ENCODE peak calls at places on chromosomes 12 and 14, in ten cellular contexts. H, Y, V, Q, U, T, S, W, B and K are unnamed samples.

GRCh38 chr12:116222358-116222757 is 55.1 kb downstream of the MED13L start:
- DNase-seq in H (no peak), Y (no peak), V (peak; percentile 48), Q (peak; percentile 97), U (peak; percentile 85), T (no peak), S (peak; percentile 87), W (no peak), B (no peak), K (no peak)

GRCh38 chr12:45343269-45344051 is 127.6 kb downstream of the ANO6 start:
- DNase-seq in H (peak; percentile 32), Y (no peak), V (no peak), Q (peak; percentile 58), U (no peak), T (no peak), S (peak; percentile 33), W (no peak), B (no peak), K (no peak)

GRCh38 chr14:93212432-93212831 is 5.4 kb downstream of the UBR7 start:
- DNase-seq in H (no peak), Y (no peak), V (no peak), Q (no peak), U (no peak), T (peak; percentile 64), S (no peak), W (no peak), B (peak; percentile 59), K (no peak)

GRCh38 chr12:82817368-82817767 is 130.7 kb downstream of the TMTC2 start:
- DNase-seq in H (no peak), Y (no peak), V (no peak), Q (peak; percentile 10), U (no peak), T (no peak), S (peak; percentile 3), W (no peak), B (no peak), K (no peak)

GRCh38 chr12:14571779-14572178 is 4.1 kb upstream of the PLBD1 start:
- DNase-seq in H (no peak), Y (no peak), V (no peak), Q (no peak), U (no peak), T (no peak), S (no peak), W (no peak), B (no peak), K (no peak)

GRCh38 chr12:13128291-13129000 is 25.0 kb upstream of the GSG1 start:
- DNase-seq in H (no peak), Y (no peak), V (peak; percentile 62), Q (peak; percentile 10), U (no peak), T (no peak), S (no peak), W (no peak), B (no peak), K (no peak)

GRCh38 chr14:76872796-76873432 is 46.7 kb downstream of the LRRC74A start:
- DNase-seq in H (peak; percentile 58), Y (peak; percentile 92), V (no peak), Q (peak; percentile 60), U (peak; percentile 56), T (peak; percentile 79), S (peak; percentile 40), W (peak; percentile 47), B (peak; percentile 64), K (peak; percentile 68)

GRCh38 chr14:92489394-92490238 is 24.0 kb upstream of the RIN3 start:
- DNase-seq in H (no peak), Y (peak; percentile 79), V (no peak), Q (no peak), U (peak; percentile 18), T (no peak), S (no peak), W (no peak), B (no peak), K (no peak)

GRCh38 chr12:4296749-4297148 is 23.2 kb downstream of the CCND2 start:
- DNase-seq in H (no peak), Y (no peak), V (no peak), Q (no peak), U (no peak), T (no peak), S (no peak), W (no peak), B (no peak), K (no peak)

GRCh38 chr14:22460461-22461195 is 128.4 kb downstream of the DAD1 start:
- DNase-seq in H (no peak), Y (no peak), V (no peak), Q (peak; percentile 55), U (no peak), T (peak; percentile 41), S (peak; percentile 62), W (no peak), B (no peak), K (no peak)

GRCh38 chr14:52124791-52125661 is 56.2 kb upstream of the NID2 start:
- DNase-seq in H (no peak), Y (no peak), V (peak; percentile 74), Q (peak; percentile 93), U (no peak), T (no peak), S (peak; percentile 96), W (no peak), B (no peak), K (no peak)

GRCh38 chr12:124687695-124688301 is 120.4 kb upstream of the NCOR2 start:
- DNase-seq in H (peak; percentile 56), Y (no peak), V (no peak), Q (peak; percentile 73), U (no peak), T (no peak), S (peak; percentile 41), W (no peak), B (no peak), K (no peak)

DNA sequence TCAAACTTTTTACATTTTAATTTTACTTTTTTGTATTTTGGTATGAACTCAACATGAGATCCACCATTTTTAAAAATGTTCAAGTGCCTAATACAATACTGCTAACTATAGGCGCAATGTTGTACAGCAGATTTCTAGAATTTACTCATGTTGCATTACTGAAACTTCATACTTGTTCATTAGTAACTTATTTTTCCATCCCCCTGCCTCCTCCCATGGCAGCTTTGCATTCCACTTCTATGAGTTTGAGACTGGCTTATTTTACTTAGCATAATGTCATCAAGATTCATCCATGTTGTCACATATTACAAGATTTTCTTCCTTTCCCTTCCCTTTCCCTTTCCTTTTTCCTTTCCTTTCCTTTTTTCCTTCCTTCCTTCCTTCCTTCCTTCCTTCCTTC is 825.9 kb downstream of the SLC16A7 start:
- DNase-seq in H (no peak), Y (no peak), V (no peak), Q (no peak), U (no peak), T (no peak), S (no peak), W (no peak), B (no peak), K (no peak)
- TF ChIP-seq CTCF in H (no peak), Y (no peak), V (peak; percentile 13), Q (no peak), U (no peak), T (no peak), S (no peak), W (no peak), B (no peak), K (no peak)

GRCh38 chr12:6699259-6699988 is 1.2 kb downstream of the PIANP start:
- DNase-seq in H (no peak), Y (no peak), V (no peak), Q (no peak), U (no peak), T (no peak), S (no peak), W (no peak), B (no peak), K (no peak)

GRCh38 chr12:6700646-6701051 is at the start of gene PIANP:
- DNase-seq in H (peak; percentile 38), Y (peak; percentile 89), V (no peak), Q (peak; percentile 31), U (no peak), T (peak; percentile 58), S (peak; percentile 20), W (peak; percentile 67), B (peak; percentile 65), K (peak; percentile 44)

GRCh38 chr12:6701078-6701768 is 608 bp upstream of the PIANP start:
- DNase-seq in H (no peak), Y (no peak), V (no peak), Q (no peak), U (no peak), T (no peak), S (peak; percentile 7), W (no peak), B (no peak), K (no peak)

GRCh38 chr12:6699989-6700645 is 498 bp downstream of the PIANP start:
- DNase-seq in H (no peak), Y (no peak), V (no peak), Q (no peak), U (no peak), T (peak; percentile 54), S (no peak), W (peak; percentile 41), B (peak; percentile 59), K (peak; percentile 29)

DNA sequence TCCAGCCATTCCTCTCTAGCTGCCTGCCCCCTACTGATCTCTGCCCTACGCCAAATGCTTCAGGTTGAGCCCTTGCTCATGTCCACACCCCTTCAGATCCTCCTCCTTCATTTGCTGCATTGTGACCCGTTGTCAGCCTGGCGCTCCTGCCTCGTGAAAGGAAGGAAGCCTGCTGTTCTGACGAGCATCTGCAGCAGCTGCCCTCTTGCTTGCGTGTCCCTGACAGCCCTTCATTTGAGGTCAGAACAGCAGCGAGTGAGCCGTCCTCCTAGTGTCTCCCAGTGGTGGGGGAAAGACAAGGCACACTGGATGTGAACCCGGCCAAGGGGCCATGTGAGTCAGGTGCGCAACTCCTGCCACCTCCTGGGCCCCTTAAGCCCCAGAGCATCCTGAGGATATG is 3.0 kb upstream of the PIANP start:
- DNase-seq in H (no peak), Y (no peak), V (no peak), Q (peak; percentile 42), U (no peak), T (no peak), S (no peak), W (no peak), B (peak; percentile 50), K (no peak)
- TF ChIP-seq CTCF in H (no peak), Y (no peak), V (no peak), Q (no peak), U (no peak), T (no peak), S (no peak), W (no peak), B (peak; percentile 31), K (no peak)

DNA sequence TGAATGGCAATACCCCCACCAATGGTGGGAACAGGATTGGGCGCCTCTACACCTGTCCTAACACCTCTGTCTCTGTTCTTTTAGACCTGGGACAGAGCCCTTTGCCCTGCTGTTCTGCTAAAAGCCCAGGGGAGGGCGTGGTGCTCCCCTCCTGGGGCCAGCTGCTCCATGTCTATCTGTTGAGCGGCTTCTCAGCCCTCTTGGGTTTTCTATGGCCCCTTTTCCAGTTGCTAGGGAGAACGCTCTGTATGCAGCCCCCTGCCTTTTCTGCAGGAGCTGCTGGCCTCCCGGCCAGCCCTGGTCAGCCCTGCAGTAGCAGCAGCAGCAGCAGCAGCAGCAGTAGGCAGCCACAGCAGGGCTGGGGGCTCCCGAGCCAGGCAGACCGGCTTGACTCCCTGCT is 1.2 kb downstream of the RTL1 start:
- DNase-seq in H (no peak), Y (no peak), V (no peak), Q (no peak), U (peak; percentile 20), T (peak; percentile 18), S (no peak), W (no peak), B (peak; percentile 5), K (no peak)
- TF ChIP-seq CTCF in H (no peak), Y (no peak), V (no peak), Q (peak; percentile 37), U (no peak), T (no peak), S (peak; percentile 27), W (peak; percentile 63), B (peak; percentile 54), K (peak; percentile 57)

GRCh38 chr12:51391047-51391837 is at the start of gene GALNT6:
- DNase-seq in H (no peak), Y (peak; percentile 88), V (no peak), Q (no peak), U (no peak), T (peak; percentile 88), S (no peak), W (peak; percentile 64), B (peak; percentile 58), K (peak; percentile 9)
- TF ChIP-seq CTCF in H (no peak), Y (no peak), V (no peak), Q (no peak), U (no peak), T (no peak), S (no peak), W (no peak), B (no peak), K (no peak)